ENCODE peak calls at places on chromosome 14, in five cellular contexts. S is GM12878, Z is HepG2, G is K562, F is H1. P is an unnamed sample.

GRCh38 chr14:91185721-91186120 is 58.8 kb downstream of the GPR68 start:
- DNase-seq in F (no peak), G (no peak), S (no peak), Z (no peak), P (no peak)

GRCh38 chr14:58078068-58078467 is 73.9 kb downstream of the ARMH4 start:
- DNase-seq in S (no peak), Z (no peak), F (no peak), G (no peak), P (no peak)

GRCh38 chr14:47555333-47555732 is 120.1 kb downstream of the MDGA2 start:
- DNase-seq in F (no peak), S (no peak), G (no peak), Z (no peak), P (no peak)

GRCh38 chr14:58637040-58637390 is 747 bp upstream of the DACT1 start:
- DNase-seq in Z (no peak), F (no peak), S (no peak), G (no peak), P (no peak)

GRCh38 chr14:75303415-75303814 is 24.8 kb downstream of the FOS start:
- DNase-seq in Z (peak), F (no peak), G (peak), S (no peak), P (peak)

GRCh38 chr14:77133718-77134338 is 7.8 kb downstream of the ZDHHC22 start:
- DNase-seq in F (peak), G (peak), Z (peak), S (no peak), P (peak)

GRCh38 chr14:49303952-49304516 is 282.1 kb downstream of the RPS29 start:
- DNase-seq in G (no peak), Z (no peak), S (no peak), F (no peak), P (no peak)

GRCh38 chr14:71730471-71730870 is 201.8 kb upstream of the RGS6 start:
- DNase-seq in F (no peak), G (no peak), S (no peak), Z (no peak), P (no peak)

GRCh38 chr14:24092960-24093900 is 881 bp upstream of the PCK2 start:
- DNase-seq in S (no peak), Z (no peak), G (no peak), F (no peak), P (no peak)

GRCh38 chr14:67426983-67427601 is 15.1 kb upstream of the PLEK2 start:
- DNase-seq in G (peak), Z (peak), S (no peak), F (peak), P (peak)

GRCh38 chr14:72649603-72650227 is 244.2 kb downstream of the DPF3 start:
- DNase-seq in F (no peak), G (no peak), Z (no peak), S (no peak), P (no peak)

GRCh38 chr14:53151523-53151866 is 1.6 kb downstream of the DDHD1 start:
- DNase-seq in F (no peak), G (no peak), Z (no peak), S (no peak), P (no peak)

GRCh38 chr14:60815371-60815770 is 80.8 kb downstream of the MNAT1 start:
- DNase-seq in Z (peak), F (no peak), S (peak), G (no peak), P (no peak)

GRCh38 chr14:68164723-68165122 is 345.1 kb downstream of the RAD51B start:
- DNase-seq in G (no peak), Z (peak), F (no peak), S (no peak), P (peak)

GRCh38 chr14:52553002-52553670 is 500 bp downstream of the GPR137C start:
- DNase-seq in G (peak), S (no peak), F (no peak), Z (no peak), P (no peak)

GRCh38 chr14:58476320-58476719 is 48.8 kb downstream of the KIAA0586 start:
- DNase-seq in G (no peak), S (no peak), Z (no peak), F (no peak), P (no peak)

GRCh38 chr14:76706811-76707210 is 54.5 kb upstream of the VASH1 start:
- DNase-seq in S (no peak), G (no peak), Z (no peak), F (no peak), P (no peak)

GRCh38 chr14:74962493-74962892 is 7.1 kb upstream of the PGF start:
- DNase-seq in G (no peak), Z (no peak), S (no peak), F (no peak), P (no peak)

DNA sequence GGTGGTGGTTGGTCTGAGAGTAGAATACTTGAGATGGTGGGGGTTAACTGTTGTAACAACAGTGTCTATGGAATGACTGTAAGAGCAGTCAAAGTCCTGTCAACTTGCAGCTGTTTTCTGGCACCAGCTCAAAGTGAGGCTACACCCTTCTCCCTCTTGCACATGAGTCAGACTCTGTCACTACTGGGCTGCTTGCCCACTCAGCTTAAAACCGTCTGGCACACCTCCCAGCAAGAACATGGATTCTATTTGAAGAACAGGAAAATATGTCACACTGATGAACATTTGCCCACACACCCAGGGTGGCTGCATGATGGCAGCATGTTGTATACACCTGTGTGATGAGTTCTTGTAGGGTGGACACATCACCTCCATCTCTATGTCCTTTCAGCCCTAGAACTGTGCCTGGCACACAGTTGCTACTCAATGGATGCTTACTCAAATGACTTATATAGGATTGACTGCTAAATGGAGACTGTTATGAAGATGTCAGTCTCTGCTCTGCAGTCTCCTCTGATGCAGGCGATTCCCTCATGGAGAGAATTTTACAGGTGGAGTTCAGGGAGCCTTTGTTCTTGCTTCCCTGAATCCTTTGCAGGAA is 19.3 kb upstream of the SERPINA6 start:
- DNase-seq in G (no peak), Z (peak), S (no peak), F (no peak), P (peak)
- TF ChIP-seq KDM1A in G (no peak), Z (no peak), S (no peak), F (no peak), P (no peak)

DNA sequence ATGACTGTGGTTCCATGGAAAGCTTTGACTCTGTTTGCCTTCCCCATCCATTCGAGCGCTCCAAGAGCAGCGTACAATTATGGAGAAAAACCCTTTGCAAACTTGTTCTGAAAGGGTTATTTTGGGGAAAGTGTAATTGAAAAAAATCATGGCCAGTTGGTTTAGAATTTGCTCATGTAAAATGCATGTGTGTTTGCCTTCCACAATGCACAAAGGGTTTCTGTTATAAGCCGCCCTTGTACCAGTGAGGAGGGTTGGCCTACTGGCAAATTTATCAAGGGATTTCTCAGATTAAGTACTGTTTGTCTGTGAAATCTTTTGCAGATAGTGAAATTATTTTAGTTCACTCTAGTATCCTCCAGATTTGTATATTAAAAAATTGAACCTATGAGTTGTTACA is 62.7 kb upstream of the PELI2 start:
- DNase-seq in S (no peak), F (no peak), Z (no peak), G (no peak), P (no peak)
- TF ChIP-seq KDM1A in S (no peak), F (no peak), Z (no peak), G (no peak), P (no peak)

DNA sequence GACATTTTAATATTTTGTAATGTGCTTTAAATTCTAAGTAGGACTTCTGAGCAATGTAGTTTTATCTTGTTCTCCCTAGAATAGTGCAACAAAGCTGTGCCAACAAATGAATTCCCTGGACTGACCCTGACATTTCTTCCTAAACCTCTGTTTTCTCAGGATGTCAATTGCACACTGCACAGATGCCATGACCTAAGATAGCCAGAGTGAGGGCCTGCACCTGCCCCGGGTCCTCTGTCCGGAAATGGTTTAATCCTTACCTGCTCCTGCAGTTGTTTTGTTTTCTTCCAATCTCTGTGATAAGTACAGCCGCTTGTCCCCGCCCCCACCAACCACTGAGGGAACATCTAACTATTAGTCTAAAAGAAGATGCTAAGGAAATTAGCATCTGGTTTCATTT is 831.5 kb downstream of the GALC start:
- DNase-seq in S (no peak), G (no peak), Z (no peak), F (no peak), P (no peak)
- TF ChIP-seq KDM1A in S (no peak), G (no peak), Z (no peak), F (no peak), P (no peak)

GRCh38 chr14:92792885-92793284 is 1.2 kb upstream of the GOLGA5 start:
- DNase-seq in F (no peak), G (no peak), S (no peak), Z (no peak), P (peak)
- TF ChIP-seq KDM1A in F (no peak), G (no peak), S (no peak), Z (no peak), P (no peak)

GRCh38 chr14:21084988-21085853 is 13.2 kb downstream of the ZNF219 start:
- DNase-seq in Z (no peak), G (no peak), S (no peak), F (no peak), P (no peak)
- TF ChIP-seq KDM1A in Z (no peak), G (no peak), S (no peak), F (no peak), P (no peak)

GRCh38 chr14:95712398-95712797 is 1.5 kb downstream of the TCL1A start:
- DNase-seq in F (no peak), G (no peak), Z (no peak), S (no peak), P (no peak)
- TF ChIP-seq KDM1A in F (no peak), G (no peak), Z (no peak), S (no peak), P (no peak)

GRCh38 chr14:100076133-100076532 is 10.9 kb downstream of the EVL start:
- DNase-seq in G (peak), F (peak), Z (peak), S (no peak), P (peak)
- TF ChIP-seq KDM1A in G (no peak), F (no peak), Z (no peak), S (no peak), P (no peak)

GRCh38 chr14:105866841-105867321 is 340.5 kb downstream of the TMEM121 start:
- DNase-seq in F (no peak), Z (no peak), G (no peak), S (no peak), P (no peak)
- TF ChIP-seq KDM1A in F (no peak), Z (no peak), G (no peak), S (no peak), P (no peak)

DNA sequence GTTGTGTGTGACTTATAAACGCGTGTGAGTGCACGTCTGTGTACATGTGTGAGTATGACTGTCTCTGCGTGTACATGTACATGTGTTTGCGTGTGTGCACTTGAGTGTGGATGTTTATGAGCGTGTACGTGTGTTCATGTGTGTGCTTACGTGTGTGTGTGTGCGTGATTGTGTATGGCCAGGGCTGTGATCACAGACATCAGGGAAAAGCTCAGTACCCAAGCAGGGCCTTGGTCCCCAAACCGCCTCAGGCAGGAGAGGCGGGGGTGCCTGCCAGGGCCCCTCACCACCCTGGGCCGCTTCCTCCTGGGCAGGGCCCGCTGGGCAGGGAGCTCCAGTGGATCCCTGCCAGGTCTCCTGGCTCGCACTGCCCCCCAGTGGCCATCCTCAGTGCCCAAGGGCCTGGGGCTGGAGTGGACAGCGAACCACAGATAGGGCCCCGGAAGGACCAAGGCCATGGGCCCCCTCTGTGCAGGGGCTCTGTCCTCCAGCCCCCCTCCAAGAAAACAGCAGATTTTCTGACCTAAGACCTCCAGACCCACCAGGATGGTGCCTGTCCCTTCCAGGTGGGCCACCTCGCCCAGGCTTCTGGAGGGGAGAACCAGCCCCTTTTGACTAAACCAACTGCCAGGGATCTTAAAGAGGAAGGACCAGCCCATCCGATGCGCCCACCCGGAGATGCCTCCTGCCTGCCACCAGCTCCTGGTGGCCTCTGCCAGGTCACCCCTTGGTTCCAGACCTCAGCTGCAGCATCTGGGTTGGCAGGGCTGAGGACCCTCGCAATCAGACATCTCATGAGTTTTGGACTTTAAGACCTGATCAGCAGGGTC is 326.0 kb upstream of the DIO3 start:
- DNase-seq in Z (peak), G (peak), F (no peak), S (no peak), P (peak)
- TF ChIP-seq KDM1A in Z (no peak), G (peak), F (no peak), S (no peak), P (no peak)